ENCODE peak calls at places on chromosomes 5 and 9, in five cellular contexts. P is stimulated activated CD8-positive, alpha-beta memory T cell treated with anti-CD3 and anti-CD28 coated beads, Interleukin-15, amount 100 ng/mL, for 1 hour; N is stimulated activated naive B cell treated with anti-CD40 and anti-IgM and Interleukin-4, amounts not matched to agents 10 μg/mL and 1 μg/mL and 100 μg/mL, for 72 hours; T is CD8-positive, alpha-beta T cell; F is Kasumi-1. V is an unnamed sample.

GRCh38 chr9:35603506-35603985 is 1.5 kb upstream of the TESK1 start:
- DNase-seq in N (no peak), P (no peak), T (no peak), F (no peak), V (no peak)

GRCh38 chr5:65461490-65461889 is 20.2 kb downstream of the ADAMTS6 start:
- DNase-seq in T (no peak), N (no peak), F (no peak), P (no peak), V (no peak)

GRCh38 chr5:90548069-90548593 is 10.5 kb upstream of the ADGRV1 start:
- DNase-seq in T (no peak), P (no peak), N (no peak), F (no peak), V (no peak)

GRCh38 chr5:175120412-175120811 is 323.6 kb downstream of the DRD1 start:
- DNase-seq in N (no peak), T (no peak), P (no peak), F (no peak), V (no peak)

GRCh38 chr5:75023368-75024159 is 28.8 kb downstream of the GCNT4 start:
- DNase-seq in T (peak), P (peak), N (no peak), F (no peak), V (peak)

GRCh38 chr5:79932510-79933504 is 58.3 kb downstream of the MTX3 start:
- DNase-seq in N (no peak), P (no peak), F (no peak), T (peak), V (no peak)

GRCh38 chr9:14221558-14221957 is 92.4 kb downstream of the NFIB start:
- DNase-seq in F (no peak), T (no peak), P (no peak), N (no peak), V (no peak)

GRCh38 chr9:109751253-109751652 is 28.7 kb upstream of the PALM2AKAP2 start:
- DNase-seq in T (no peak), N (no peak), F (no peak), P (no peak), V (no peak)

GRCh38 chr9:19102181-19102630 is 498 bp downstream of the HAUS6 start:
- DNase-seq in P (no peak), T (peak), N (no peak), F (peak), V (no peak)

V was measured in T-helper 1 cell.